ENCODE peak calls at places on chromosome 18, in five cellular contexts. T is H7, U is astrocyte of the spinal cord, I is WTC11, Y is stromal cell of bone marrow. G is an unnamed sample.

GRCh38 chr18:13804305-13804704 is 19.6 kb upstream of the MC5R start:
- DNase-seq in T (no peak), U (no peak), I (no peak), Y (no peak), G (no peak)

GRCh38 chr18:22558945-22559385 is 141.2 kb upstream of the CTAGE1 start:
- DNase-seq in T (peak), U (peak), I (peak), Y (peak), G (no peak)

GRCh38 chr18:47817017-47817911 is 113.2 kb downstream of the SMAD2 start:
- DNase-seq in T (no peak), U (no peak), I (no peak), Y (no peak), G (no peak)

GRCh38 chr18:903703-904102 is 968 bp upstream of the ADCYAP1 start:
- DNase-seq in T (peak), U (peak), I (peak), Y (peak), G (no peak)

GRCh38 chr18:50399582-50399981 is 24.7 kb downstream of the SKA1 start:
- DNase-seq in T (no peak), U (no peak), I (no peak), Y (no peak), G (no peak)

GRCh38 chr18:25672490-25672889 is 320.5 kb upstream of the ZNF521 start:
- DNase-seq in T (peak), U (no peak), I (peak), Y (no peak), G (no peak)

GRCh38 chr18:27750014-27750413 is 426.9 kb downstream of the CDH2 start:
- DNase-seq in T (peak), U (peak), I (peak), Y (peak), G (no peak)

GRCh38 chr18:74126684-74127482 is 20.8 kb downstream of the FBXO15 start:
- DNase-seq in T (peak), U (no peak), I (no peak), Y (no peak), G (no peak)

GRCh38 chr18:63949068-63949737 is at the start of gene HMSD:
- DNase-seq in T (peak), U (peak), I (peak), Y (no peak), G (no peak)